ENCODE peak calls at places on chromosomes 16 and 17, in seven cellular contexts. Q is NCI-H2171 treated with DMSO at 0.1 percent for 48 hours; A is activated CD8-positive, alpha-beta T cell treated with anti-CD3 and anti-CD28 coated beads for 36 hours; N is breast epithelium; K is amniotic epithelial cell; B is T-helper 17 cell; C is activated CD4-positive, alpha-beta T cell treated with anti-CD3 and anti-CD28 coated beads, Interleukin-2, amount 50 U/mL, for 48 hours. R is an unnamed sample.

GRCh38 chr17:45743626-45744326 is 40.3 kb upstream of the CRHR1 start:
- DNase-seq in N (peak), Q (no peak), A (no peak), B (no peak), K (no peak), C (no peak), R (no peak)

GRCh38 chr16:10992797-10993196 is 48.4 kb downstream of the CLEC16A start:
- DNase-seq in A (peak), Q (peak), K (peak), N (no peak), B (no peak), C (peak), R (no peak)

GRCh38 chr17:77325826-77326581 is 185.2 kb downstream of the SEC14L1 start:
- DNase-seq in C (no peak), K (no peak), Q (no peak), N (peak), B (no peak), A (peak), R (no peak)

GRCh38 chr16:77385481-77385880 is 49.4 kb downstream of the ADAMTS18 start:
- DNase-seq in K (no peak), Q (no peak), N (no peak), A (no peak), C (no peak), B (no peak), R (no peak)

GRCh38 chr17:22171631-22172030 is 479.3 kb downstream of the KCNJ18 start:
- DNase-seq in K (no peak), A (no peak), C (no peak), Q (no peak), B (no peak), N (no peak), R (no peak)

GRCh38 chr16:27374231-27374793 is 27.7 kb upstream of the IL21R start:
- DNase-seq in K (no peak), Q (no peak), C (no peak), B (no peak), N (no peak), A (peak), R (no peak)

GRCh38 chr17:57885148-57885915 is 35.5 kb upstream of the MRPS23 start:
- DNase-seq in B (no peak), K (no peak), N (no peak), Q (no peak), C (no peak), A (no peak), R (no peak)

GRCh38 chr16:50736448-50736847 is 5.4 kb upstream of the CYLD start:
- DNase-seq in B (no peak), A (no peak), C (no peak), Q (no peak), K (no peak), N (no peak), R (no peak)

GRCh38 chr17:32929288-32929574 is 1.3 kb downstream of the TMEM98 start:
- DNase-seq in N (no peak), K (peak), A (no peak), C (no peak), B (no peak), Q (no peak), R (no peak)

GRCh38 chr17:81701288-81702071 is 1.7 kb upstream of the MRPL12 start:
- DNase-seq in N (no peak), A (peak), K (no peak), Q (no peak), C (peak), B (no peak), R (no peak)

GRCh38 chr16:85347213-85347591 is 234.9 kb upstream of the CIBAR2 start:
- DNase-seq in C (no peak), Q (no peak), B (no peak), N (no peak), A (peak), K (peak), R (no peak)

GRCh38 chr16:84509032-84509950 is 4.8 kb upstream of the MEAK7 start:
- DNase-seq in B (no peak), A (no peak), K (no peak), N (no peak), Q (no peak), C (no peak), R (no peak)

GRCh38 chr16:2529061-2529931 is 1.9 kb downstream of the CEMP1 start:
- DNase-seq in Q (no peak), K (no peak), C (no peak), N (no peak), B (no peak), A (peak), R (no peak)

R was measured in T-helper 9 cell.